ENCODE peak calls at places on chromosome 18, in eight cellular contexts. F, U, M, J, D, B, I and V are unnamed samples.

GRCh38 chr18:10270160-10270571 is 184.3 kb upstream of the APCDD1 start:
- DNase-seq in F (no peak), U (no peak), M (no peak), J (peak), D (no peak), B (no peak), I (no peak), V (no peak)

GRCh38 chr18:44130365-44130942 is 550.2 kb upstream of the SETBP1 start:
- DNase-seq in F (peak), U (no peak), M (peak), J (no peak), D (no peak), B (peak), I (peak), V (peak)

GRCh38 chr18:8799593-8799992 is 94.2 kb downstream of the MTCL1 start:
- DNase-seq in F (no peak), U (no peak), M (no peak), J (no peak), D (no peak), B (no peak), I (no peak), V (no peak)

GRCh38 chr18:59950215-59950944 is 50.6 kb downstream of the PMAIP1 start:
- DNase-seq in F (no peak), U (no peak), M (no peak), J (no peak), D (no peak), B (no peak), I (no peak), V (no peak)

GRCh38 chr18:27377251-27377650 is 192.1 kb upstream of the CHST9 start:
- DNase-seq in F (no peak), U (no peak), M (no peak), J (no peak), D (no peak), B (no peak), I (no peak), V (no peak)

GRCh38 chr18:189254-189653 is 30.9 kb downstream of the USP14 start:
- DNase-seq in F (no peak), U (no peak), M (no peak), J (no peak), D (no peak), B (no peak), I (no peak), V (no peak)

GRCh38 chr18:58288922-58289797 is 245.1 kb downstream of the NEDD4L start:
- DNase-seq in F (peak), U (no peak), M (peak), J (no peak), D (no peak), B (peak), I (no peak), V (no peak)

GRCh38 chr18:42706618-42707017 is 408.9 kb downstream of the RIT2 start:
- DNase-seq in F (no peak), U (no peak), M (no peak), J (no peak), D (peak), B (peak), I (no peak), V (peak)

GRCh38 chr18:902179-902718 is 2.4 kb upstream of the ADCYAP1 start:
- DNase-seq in F (no peak), U (no peak), M (no peak), J (no peak), D (no peak), B (peak), I (no peak), V (no peak)

GRCh38 chr18:41145526-41145925 is 809.5 kb upstream of the PIK3C3 start:
- DNase-seq in F (no peak), U (no peak), M (no peak), J (no peak), D (no peak), B (no peak), I (no peak), V (no peak)

GRCh38 chr18:79930020-79930642 is 21.3 kb downstream of the SLC66A2 start:
- DNase-seq in F (no peak), U (no peak), M (no peak), J (no peak), D (no peak), B (no peak), I (no peak), V (no peak)

GRCh38 chr18:54888933-54889332 is 60.7 kb downstream of the RAB27B start:
- DNase-seq in F (no peak), U (no peak), M (no peak), J (no peak), D (no peak), B (no peak), I (no peak), V (no peak)

GRCh38 chr18:37429768-37430167 is 135.8 kb downstream of the CELF4 start:
- DNase-seq in F (no peak), U (no peak), M (no peak), J (no peak), D (no peak), B (no peak), I (no peak), V (no peak)

GRCh38 chr18:76256897-76257500 is 238.0 kb downstream of the ZNF516 start:
- DNase-seq in F (no peak), U (no peak), M (no peak), J (no peak), D (no peak), B (peak), I (no peak), V (peak)

GRCh38 chr18:41745166-41746049 is 209.6 kb upstream of the PIK3C3 start:
- DNase-seq in F (peak), U (peak), M (peak), J (peak), D (no peak), B (peak), I (no peak), V (peak)

GRCh38 chr18:26981373-26982082 is 116.0 kb upstream of the AQP4 start:
- DNase-seq in F (no peak), U (no peak), M (no peak), J (no peak), D (no peak), B (no peak), I (no peak), V (no peak)

GRCh38 chr18:10040287-10041011 is 126.6 kb downstream of the VAPA start:
- DNase-seq in F (no peak), U (no peak), M (no peak), J (peak), D (no peak), B (peak), I (no peak), V (no peak)

GRCh38 chr18:59514193-59514592 is 155.1 kb upstream of the LMAN1 start:
- DNase-seq in F (no peak), U (peak), M (no peak), J (peak), D (no peak), B (no peak), I (no peak), V (no peak)

GRCh38 chr18:50071393-50071792 is 123.6 kb downstream of the MYO5B start:
- DNase-seq in F (no peak), U (no peak), M (no peak), J (no peak), D (no peak), B (no peak), I (no peak), V (no peak)

GRCh38 chr18:79466591-79466990 is 70.9 kb downstream of the NFATC1 start:
- DNase-seq in F (peak), U (no peak), M (peak), J (no peak), D (peak), B (no peak), I (peak), V (no peak)

GRCh38 chr18:8301427-8302172 is 307.6 kb upstream of the RAB12 start:
- DNase-seq in F (no peak), U (no peak), M (no peak), J (no peak), D (no peak), B (no peak), I (no peak), V (no peak)

GRCh38 chr18:55587341-55588000 is 521 bp downstream of the TCF4 start:
- DNase-seq in F (peak), U (peak), M (peak), J (peak), D (no peak), B (peak), I (no peak), V (no peak)

GRCh38 chr18:42068030-42068429 is 113.0 kb downstream of the PIK3C3 start:
- DNase-seq in F (no peak), U (no peak), M (no peak), J (no peak), D (no peak), B (no peak), I (no peak), V (no peak)

GRCh38 chr18:12637393-12637792 is 20.5 kb downstream of the SPIRE1 start:
- DNase-seq in F (no peak), U (no peak), M (no peak), J (no peak), D (no peak), B (no peak), I (no peak), V (no peak)

GRCh38 chr18:72848534-72849237 is 19.1 kb downstream of the NETO1 start:
- DNase-seq in F (no peak), U (no peak), M (no peak), J (no peak), D (no peak), B (no peak), I (no peak), V (no peak)

GRCh38 chr18:1663879-1664705 is 759.4 kb downstream of the ADCYAP1 start:
- DNase-seq in F (peak), U (peak), M (peak), J (peak), D (peak), B (peak), I (no peak), V (peak)

GRCh38 chr18:54776282-54776977 is 51.8 kb upstream of the RAB27B start:
- DNase-seq in F (no peak), U (no peak), M (no peak), J (no peak), D (no peak), B (no peak), I (no peak), V (no peak)

GRCh38 chr18:21741511-21742322 is 1.1 kb downstream of the MIB1 start:
- DNase-seq in F (peak), U (peak), M (peak), J (peak), D (no peak), B (peak), I (peak), V (peak)

GRCh38 chr18:59265246-59266018 is 7.8 kb downstream of the RAX start:
- DNase-seq in F (peak), U (no peak), M (peak), J (no peak), D (no peak), B (peak), I (no peak), V (peak)

GRCh38 chr18:80154293-80154692 is 45.2 kb downstream of the ADNP2 start:
- DNase-seq in F (no peak), U (no peak), M (no peak), J (no peak), D (no peak), B (peak), I (peak), V (no peak)

GRCh38 chr18:5237083-5237722 is 40.1 kb upstream of the AKAIN1 start:
- DNase-seq in F (peak), U (no peak), M (no peak), J (peak), D (peak), B (no peak), I (peak), V (no peak)

GRCh38 chr18:37567061-37567993 is 1.7 kb upstream of the CELF4 start:
- DNase-seq in F (peak), U (no peak), M (no peak), J (no peak), D (peak), B (peak), I (peak), V (no peak)

GRCh38 chr18:76461148-76461547 is 33.9 kb downstream of the ZNF516 start:
- DNase-seq in F (no peak), U (no peak), M (no peak), J (no peak), D (no peak), B (no peak), I (no peak), V (no peak)

GRCh38 chr18:11947214-11948119 is 33.8 kb upstream of the IMPA2 start:
- DNase-seq in F (peak), U (peak), M (peak), J (peak), D (peak), B (peak), I (peak), V (peak)

GRCh38 chr18:9612215-9612830 is 2.0 kb downstream of the PPP4R1 start:
- DNase-seq in F (peak), U (no peak), M (peak), J (no peak), D (no peak), B (no peak), I (peak), V (no peak)

GRCh38 chr18:77478619-77479018 is 229.0 kb downstream of the GALR1 start:
- DNase-seq in F (no peak), U (no peak), M (no peak), J (peak), D (no peak), B (no peak), I (no peak), V (no peak)

GRCh38 chr18:78596794-78597193 is 382.8 kb upstream of the SALL3 start:
- DNase-seq in F (no peak), U (no peak), M (no peak), J (no peak), D (no peak), B (no peak), I (no peak), V (no peak)

GRCh38 chr18:53527365-53527764 is 697.1 kb downstream of the MBD2 start:
- DNase-seq in F (no peak), U (no peak), M (no peak), J (no peak), D (no peak), B (no peak), I (no peak), V (no peak)

GRCh38 chr18:8994603-8995002 is 107.9 kb upstream of the NDUFV2 start:
- DNase-seq in F (no peak), U (no peak), M (no peak), J (no peak), D (no peak), B (no peak), I (no peak), V (no peak)

DNA sequence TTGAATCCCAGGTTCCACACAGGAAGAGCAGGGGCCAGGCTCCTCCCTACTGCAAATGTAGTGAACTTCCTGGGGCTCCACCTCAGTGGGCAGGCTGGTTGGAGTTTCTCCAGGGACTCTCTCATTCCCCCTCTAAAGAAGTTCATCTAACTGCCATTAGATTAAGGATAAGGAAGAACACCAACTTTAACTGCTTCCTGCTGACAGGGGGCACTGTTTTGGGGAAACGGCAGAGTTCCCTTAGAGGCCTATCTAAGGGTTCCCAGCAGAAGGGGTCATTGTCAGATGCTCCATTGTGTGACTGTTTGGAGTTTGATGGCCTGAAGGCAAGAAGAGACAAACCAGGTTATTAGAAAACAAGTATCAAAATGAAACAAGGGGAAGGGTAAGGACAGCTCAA is 2159.7 kb upstream of the PIK3C3 start:
- DNase-seq in F (no peak), U (no peak), M (no peak), J (no peak), D (no peak), B (peak), I (no peak), V (no peak)
- TF ChIP-seq CTCF in F (no peak), U (no peak), M (no peak), J (no peak), D (no peak), B (peak), I (no peak), V (no peak)

GRCh38 chr18:36411745-36412168 is 114.2 kb downstream of the FHOD3 start:
- DNase-seq in F (no peak), U (no peak), M (no peak), J (no peak), D (no peak), B (peak), I (no peak), V (peak)

GRCh38 chr18:36415606-36416005 is 118.1 kb downstream of the FHOD3 start:
- DNase-seq in F (no peak), U (no peak), M (no peak), J (no peak), D (no peak), B (no peak), I (no peak), V (no peak)

GRCh38 chr18:36410346-36410745 is 112.8 kb downstream of the FHOD3 start:
- DNase-seq in F (no peak), U (no peak), M (no peak), J (no peak), D (no peak), B (no peak), I (no peak), V (no peak)

GRCh38 chr18:36409779-36410178 is 112.3 kb downstream of the FHOD3 start:
- DNase-seq in F (no peak), U (no peak), M (no peak), J (no peak), D (no peak), B (no peak), I (no peak), V (no peak)

DNA sequence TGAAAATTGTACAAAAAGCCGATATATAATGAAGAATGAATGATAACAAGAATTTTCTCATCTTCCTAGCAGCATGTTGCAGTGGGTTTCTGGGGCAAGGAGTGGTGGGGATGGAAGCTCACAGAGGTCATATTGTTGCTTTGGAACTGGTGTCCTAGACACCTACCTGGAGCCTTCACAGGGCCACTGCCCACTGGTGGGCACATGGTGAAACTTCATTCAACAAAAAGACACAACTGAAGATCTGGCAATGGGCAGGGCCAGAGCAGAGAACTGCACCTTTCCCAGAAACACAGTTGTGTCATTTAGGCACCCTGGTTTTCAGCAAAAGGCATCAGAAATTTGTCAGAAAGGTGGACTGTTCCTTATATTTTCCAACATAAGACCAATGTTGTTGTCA is 115.3 kb downstream of the FHOD3 start:
- DNase-seq in F (no peak), U (no peak), M (no peak), J (no peak), D (no peak), B (peak), I (no peak), V (no peak)
- TF ChIP-seq CTCF in F (no peak), U (no peak), M (peak), J (no peak), D (no peak), B (peak), I (no peak), V (no peak)

GRCh38 chr18:13681701-13682100 is 44.7 kb downstream of the FAM210A start:
- DNase-seq in F (no peak), U (no peak), M (no peak), J (no peak), D (no peak), B (no peak), I (no peak), V (no peak)

GRCh38 chr18:13684546-13684945 is 41.8 kb downstream of the FAM210A start:
- DNase-seq in F (no peak), U (no peak), M (no peak), J (no peak), D (no peak), B (no peak), I (no peak), V (no peak)

GRCh38 chr18:13676499-13676898 is 49.9 kb downstream of the FAM210A start:
- DNase-seq in F (no peak), U (no peak), M (no peak), J (no peak), D (no peak), B (no peak), I (no peak), V (no peak)

DNA sequence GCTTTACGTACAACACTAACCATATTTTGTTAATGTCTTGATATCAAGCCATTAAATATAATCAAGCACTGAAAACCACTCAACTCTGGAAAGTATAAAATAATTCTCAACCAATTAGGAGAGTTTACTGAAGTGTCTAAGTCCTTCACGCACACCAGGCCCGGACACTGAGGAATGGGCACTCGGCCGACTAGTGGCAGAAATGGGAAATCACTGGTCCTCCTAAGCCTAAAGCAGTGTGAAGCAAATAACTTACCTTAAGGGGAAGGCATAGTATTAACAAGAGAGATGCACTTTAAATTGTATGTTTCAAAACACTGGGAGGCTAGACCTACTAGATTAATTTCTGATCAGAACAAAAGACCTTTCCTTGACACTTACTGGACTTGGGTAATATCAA is 45.7 kb downstream of the FAM210A start:
- DNase-seq in F (peak), U (no peak), M (peak), J (peak), D (no peak), B (peak), I (no peak), V (peak)
- TF ChIP-seq CTCF in F (peak), U (peak), M (no peak), J (peak), D (peak), B (peak), I (peak), V (peak)

GRCh38 chr18:67463829-67464228 is 52.7 kb downstream of the DSEL start:
- DNase-seq in F (no peak), U (no peak), M (no peak), J (no peak), D (no peak), B (peak), I (no peak), V (no peak)
- TF ChIP-seq CTCF in F (peak), U (no peak), M (no peak), J (no peak), D (no peak), B (peak), I (no peak), V (no peak)

GRCh38 chr18:45845410-45845809 is 19.9 kb downstream of the SIGLEC15 start:
- DNase-seq in F (no peak), U (no peak), M (no peak), J (no peak), D (no peak), B (no peak), I (no peak), V (no peak)

GRCh38 chr18:45841060-45841764 is 15.7 kb downstream of the SIGLEC15 start:
- DNase-seq in F (no peak), U (no peak), M (no peak), J (no peak), D (peak), B (no peak), I (no peak), V (no peak)

GRCh38 chr18:45841765-45842442 is 16.4 kb downstream of the SIGLEC15 start:
- DNase-seq in F (no peak), U (no peak), M (no peak), J (no peak), D (peak), B (no peak), I (no peak), V (no peak)

GRCh38 chr18:45844938-45845337 is 19.5 kb downstream of the SIGLEC15 start:
- DNase-seq in F (no peak), U (no peak), M (no peak), J (no peak), D (no peak), B (no peak), I (no peak), V (no peak)

DNA sequence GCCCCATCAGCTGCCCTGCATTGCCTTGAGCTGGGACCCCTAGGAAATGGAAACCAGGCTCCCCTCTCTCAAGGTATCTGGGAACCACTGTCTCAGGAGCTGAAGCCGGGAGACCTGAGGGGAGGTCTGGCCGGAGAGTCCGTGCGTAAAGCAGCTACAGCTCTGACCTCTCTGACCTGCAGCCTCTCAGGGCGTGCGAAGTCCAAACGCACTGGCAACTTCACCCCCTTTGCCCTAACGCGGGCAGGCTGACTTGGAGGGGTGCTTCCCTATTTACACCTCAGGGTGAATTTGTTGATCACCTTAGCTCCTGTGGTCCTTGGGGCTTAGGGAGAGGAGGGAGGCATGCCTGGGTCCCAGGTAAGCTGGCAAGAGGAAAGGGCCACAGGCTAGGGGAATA is 17.5 kb downstream of the SIGLEC15 start:
- DNase-seq in F (no peak), U (no peak), M (no peak), J (no peak), D (peak), B (no peak), I (no peak), V (no peak)
- TF ChIP-seq CTCF in F (no peak), U (no peak), M (no peak), J (no peak), D (no peak), B (no peak), I (no peak), V (no peak)